ENCODE peak calls at places on chromosomes 7 and 10, in ten cellular contexts. Z, D, Y, Q, F, L, U, I, X and K are unnamed samples.

GRCh38 chr7:26390016-26390415 is 98.4 kb downstream of the SNX10 start:
- DNase-seq in Z (peak), D (no peak), Y (no peak), Q (no peak), F (no peak), L (no peak), U (no peak), I (no peak), X (no peak), K (no peak)

GRCh38 chr10:101566333-101567164 is 21.5 kb downstream of the POLL start:
- DNase-seq in Z (no peak), D (no peak), Y (no peak), Q (no peak), F (peak), L (peak), U (no peak), I (no peak), X (no peak), K (peak)

GRCh38 chr10:85067955-85068354 is 739.6 kb downstream of the CCSER2 start:
- DNase-seq in Z (no peak), D (no peak), Y (no peak), Q (no peak), F (no peak), L (no peak), U (no peak), I (no peak), X (no peak), K (no peak)

GRCh38 chr10:76649723-76650127 is 987.9 kb downstream of the KCNMA1 start:
- DNase-seq in Z (no peak), D (no peak), Y (peak), Q (no peak), F (no peak), L (peak), U (peak), I (no peak), X (peak), K (no peak)

GRCh38 chr10:42866115-42866995 is 83.8 kb downstream of the BMS1 start:
- DNase-seq in Z (no peak), D (peak), Y (peak), Q (peak), F (peak), L (peak), U (peak), I (peak), X (peak), K (peak)

GRCh38 chr10:99234067-99234738 is 1.4 kb downstream of the HPSE2 start:
- DNase-seq in Z (no peak), D (no peak), Y (no peak), Q (peak), F (peak), L (peak), U (no peak), I (peak), X (peak), K (peak)

GRCh38 chr10:34644245-34644644 is 170.9 kb downstream of the PARD3 start:
- DNase-seq in Z (no peak), D (no peak), Y (no peak), Q (no peak), F (no peak), L (no peak), U (no peak), I (no peak), X (no peak), K (peak)

GRCh38 chr7:103951311-103951710 is 38.1 kb downstream of the RELN start:
- DNase-seq in Z (no peak), D (no peak), Y (no peak), Q (no peak), F (no peak), L (no peak), U (no peak), I (no peak), X (no peak), K (peak)

GRCh38 chr10:117677239-117677638 is 134.7 kb downstream of the EMX2 start:
- DNase-seq in Z (no peak), D (no peak), Y (no peak), Q (no peak), F (no peak), L (no peak), U (no peak), I (no peak), X (no peak), K (no peak)

GRCh38 chr10:78856421-78856820 is 212.3 kb upstream of the ZMIZ1 start:
- DNase-seq in Z (no peak), D (no peak), Y (no peak), Q (no peak), F (no peak), L (no peak), U (no peak), I (no peak), X (no peak), K (peak)

GRCh38 chr10:70098271-70098670 is 34.4 kb downstream of the AIFM2 start:
- DNase-seq in Z (no peak), D (no peak), Y (no peak), Q (no peak), F (no peak), L (no peak), U (no peak), I (no peak), X (no peak), K (no peak)

GRCh38 chr7:924541-925231 is 29.8 kb downstream of the ADAP1 start:
- DNase-seq in Z (no peak), D (no peak), Y (no peak), Q (peak), F (peak), L (peak), U (no peak), I (peak), X (peak), K (no peak)